ENCODE peak calls at places on chromosomes 7 and 10, in seven cellular contexts. J is posterior cingulate gyrus; P is brain microvascular endothelial cell; H is activated CD4-positive, alpha-beta T cell treated with anti-CD3 and anti-CD28 coated beads for 36 hours; D is body of pancreas; I is stimulated activated CD4-positive, alpha-beta T cell treated with anti-CD3 and anti-CD28 coated beads, Interleukin-2, amount 100 ng/mL, for 24 hours; V is ELF-1. W is an unnamed sample.

GRCh38 chr7:115009736-115010435 is 88.0 kb downstream of the MDFIC start:
- DNase-seq in H (no peak), P (no peak), V (no peak), D (no peak), J (no peak), I (no peak), W (no peak)

GRCh38 chr10:28400176-28400575 is 97.3 kb upstream of the MPP7 start:
- DNase-seq in H (no peak), D (no peak), P (no peak), V (no peak), I (no peak), J (no peak), W (no peak)

GRCh38 chr10:124532106-124532641 is 70.6 kb downstream of the LHPP start:
- DNase-seq in P (no peak), D (no peak), I (no peak), H (no peak), V (peak; percentile 74), J (no peak), W (peak; percentile 75)

GRCh38 chr10:35874326-35875070 is 232.4 kb upstream of the FZD8 start:
- DNase-seq in H (no peak), V (no peak), D (no peak), I (no peak), P (no peak), J (no peak), W (no peak)

GRCh38 chr7:41058986-41059741 is 643.7 kb downstream of the INHBA start:
- DNase-seq in D (no peak), H (no peak), J (no peak), V (peak; percentile 68), I (no peak), P (no peak), W (no peak)

GRCh38 chr10:116752969-116753665 is 10.8 kb upstream of the HSPA12A start:
- DNase-seq in V (no peak), D (no peak), I (no peak), H (no peak), J (peak; percentile 96), P (no peak), W (no peak)

GRCh38 chr10:97520978-97521761 is 22.4 kb downstream of the UBTD1 start:
- DNase-seq in P (no peak), J (peak; percentile 46), H (no peak), D (no peak), I (no peak), V (no peak), W (no peak)

GRCh38 chr10:61902448-61903183 is 1.1 kb downstream of the ARID5B start:
- DNase-seq in J (peak; percentile 92), V (peak; percentile 44), D (peak; percentile 64), I (peak; percentile 79), P (peak; percentile 67), H (peak; percentile 81), W (peak; percentile 72)

GRCh38 chr7:116577320-116577871 is 52.6 kb downstream of the CAV1 start:
- DNase-seq in I (no peak), H (peak; percentile 42), V (no peak), D (no peak), P (peak; percentile 27), J (no peak), W (no peak)